ENCODE peak calls at places on chromosomes 3 and 15, in four cellular contexts. One of them, this sample, is unnamed.

GRCh38 chr3:122942937-122943827 is 84.4 kb downstream of the SEMA5B start:
- DNase-seq in A673: peak; percentile 66
- DNase-seq in esophagus muscularis mucosa: no peak
- DNase-seq in neural crest cell: peak; percentile 80
- DNase-seq in this sample: peak; percentile 95

GRCh38 chr3:183968846-183969245 is 48.8 kb downstream of the ABCC5 start:
- DNase-seq in A673: no peak
- DNase-seq in neural crest cell: no peak
- DNase-seq in esophagus muscularis mucosa: no peak
- DNase-seq in this sample: no peak

GRCh38 chr3:118817748-118818165 is 216.9 kb downstream of the IGSF11 start:
- DNase-seq in esophagus muscularis mucosa: peak; percentile 17
- DNase-seq in A673: peak; percentile 68
- DNase-seq in neural crest cell: peak; percentile 38
- DNase-seq in this sample: peak; percentile 47

GRCh38 chr3:12046406-12046805 is 42.2 kb downstream of the SYN2 start:
- DNase-seq in esophagus muscularis mucosa: no peak
- DNase-seq in neural crest cell: no peak
- DNase-seq in A673: peak; percentile 36
- DNase-seq in this sample: no peak

GRCh38 chr15:71792521-71792920 is 17.8 kb upstream of the NR2E3 start:
- DNase-seq in A673: peak; percentile 30
- DNase-seq in esophagus muscularis mucosa: no peak
- DNase-seq in neural crest cell: no peak
- DNase-seq in this sample: no peak

GRCh38 chr3:183532620-183533409 is 22.7 kb downstream of the KLHL6 start:
- DNase-seq in neural crest cell: no peak
- DNase-seq in esophagus muscularis mucosa: no peak
- DNase-seq in A673: no peak
- DNase-seq in this sample: no peak

GRCh38 chr3:194281306-194281705 is 69.8 kb downstream of the CPN2 start:
- DNase-seq in neural crest cell: no peak
- DNase-seq in esophagus muscularis mucosa: no peak
- DNase-seq in A673: no peak
- DNase-seq in this sample: no peak

GRCh38 chr15:98363955-98364354 is 284.4 kb upstream of the IGF1R start:
- DNase-seq in neural crest cell: no peak
- DNase-seq in A673: no peak
- DNase-seq in esophagus muscularis mucosa: peak; percentile 53
- DNase-seq in this sample: no peak

GRCh38 chr3:113055201-113055600 is 64.4 kb downstream of the GTPBP8 start:
- DNase-seq in A673: no peak
- DNase-seq in esophagus muscularis mucosa: no peak
- DNase-seq in neural crest cell: no peak
- DNase-seq in this sample: no peak

GRCh38 chr3:196941846-196942225 is 492 bp downstream of the NCBP2 start:
- DNase-seq in neural crest cell: peak; percentile 43
- DNase-seq in esophagus muscularis mucosa: no peak
- DNase-seq in A673: peak; percentile 64
- DNase-seq in this sample: peak; percentile 59

GRCh38 chr3:180018588-180018987 is 18.1 kb downstream of the PEX5L start:
- DNase-seq in esophagus muscularis mucosa: no peak
- DNase-seq in A673: no peak
- DNase-seq in neural crest cell: no peak
- DNase-seq in this sample: no peak
- TF ChIP-seq CTCF in esophagus muscularis mucosa: no peak
- TF ChIP-seq CTCF in A673: no peak
- TF ChIP-seq CTCF in neural crest cell: no peak
- TF ChIP-seq CTCF in this sample: no peak

GRCh38 chr15:89749951-89750559 is 994 bp downstream of the MESP1 start:
- DNase-seq in A673: peak; percentile 17
- DNase-seq in neural crest cell: no peak
- DNase-seq in esophagus muscularis mucosa: no peak
- DNase-seq in this sample: no peak

GRCh38 chr15:89747708-89748682 is 3.1 kb downstream of the MESP1 start:
- DNase-seq in neural crest cell: no peak
- DNase-seq in esophagus muscularis mucosa: no peak
- DNase-seq in A673: no peak
- DNase-seq in this sample: no peak

GRCh38 chr15:89750560-89751542 is at the start of gene MESP1:
- DNase-seq in esophagus muscularis mucosa: peak; percentile 95
- DNase-seq in neural crest cell: peak; percentile 89
- DNase-seq in A673: peak; percentile 93
- DNase-seq in this sample: peak; percentile 95

GRCh38 chr15:89749059-89749458 is 2.0 kb downstream of the MESP1 start:
- DNase-seq in A673: no peak
- DNase-seq in neural crest cell: no peak
- DNase-seq in esophagus muscularis mucosa: no peak
- DNase-seq in this sample: no peak

DNA sequence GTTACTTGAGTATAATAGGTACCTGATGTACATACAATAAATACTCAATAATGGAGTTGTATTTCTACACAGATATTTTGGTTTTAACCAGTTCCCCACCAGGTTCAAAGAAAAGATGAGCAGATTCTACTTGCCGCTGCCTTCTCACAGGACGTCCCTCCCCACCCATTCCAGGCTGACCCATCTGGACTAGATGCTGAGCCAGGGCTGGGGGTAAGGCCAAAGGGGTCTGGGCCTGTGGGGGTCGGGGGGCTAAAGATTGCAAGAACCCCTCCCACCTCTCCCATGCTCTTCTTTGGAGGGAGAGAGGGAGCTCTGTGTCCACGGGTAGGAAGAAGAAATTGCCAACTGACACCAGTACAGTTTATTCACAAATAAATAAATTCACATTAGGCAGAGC is 1.5 kb downstream of the MESP1 start:
- DNase-seq in A673: no peak
- DNase-seq in esophagus muscularis mucosa: no peak
- DNase-seq in neural crest cell: no peak
- DNase-seq in this sample: no peak
- TF ChIP-seq CTCF in A673: no peak
- TF ChIP-seq CTCF in esophagus muscularis mucosa: no peak
- TF ChIP-seq CTCF in neural crest cell: no peak
- TF ChIP-seq CTCF in this sample: no peak

GRCh38 chr15:73593278-73594074 is 39.7 kb downstream of the NPTN start:
- DNase-seq in neural crest cell: no peak
- DNase-seq in A673: peak; percentile 31
- DNase-seq in esophagus muscularis mucosa: no peak
- DNase-seq in this sample: no peak
- TF ChIP-seq CTCF in neural crest cell: no peak
- TF ChIP-seq CTCF in A673: no peak
- TF ChIP-seq CTCF in esophagus muscularis mucosa: no peak
- TF ChIP-seq CTCF in this sample: no peak

GRCh38 chr3:133870822-133871221 is 24.9 kb downstream of the RAB6B start:
- DNase-seq in A673: no peak
- DNase-seq in esophagus muscularis mucosa: no peak
- DNase-seq in neural crest cell: no peak
- DNase-seq in this sample: no peak

GRCh38 chr3:133871368-133872090 is 24.2 kb downstream of the RAB6B start:
- DNase-seq in A673: no peak
- DNase-seq in neural crest cell: no peak
- DNase-seq in esophagus muscularis mucosa: no peak
- DNase-seq in this sample: no peak

GRCh38 chr3:133869601-133870000 is 26.1 kb downstream of the RAB6B start:
- DNase-seq in esophagus muscularis mucosa: no peak
- DNase-seq in neural crest cell: no peak
- DNase-seq in A673: no peak
- DNase-seq in this sample: no peak

GRCh38 chr3:133868166-133868565 is 27.5 kb downstream of the RAB6B start:
- DNase-seq in neural crest cell: no peak
- DNase-seq in esophagus muscularis mucosa: no peak
- DNase-seq in A673: no peak
- DNase-seq in this sample: no peak

GRCh38 chr3:133868758-133869429 is 26.8 kb downstream of the RAB6B start:
- DNase-seq in A673: no peak
- DNase-seq in esophagus muscularis mucosa: no peak
- DNase-seq in neural crest cell: no peak
- DNase-seq in this sample: no peak
- TF ChIP-seq CTCF in A673: no peak
- TF ChIP-seq CTCF in esophagus muscularis mucosa: no peak
- TF ChIP-seq CTCF in neural crest cell: no peak
- TF ChIP-seq CTCF in this sample: no peak

DNA sequence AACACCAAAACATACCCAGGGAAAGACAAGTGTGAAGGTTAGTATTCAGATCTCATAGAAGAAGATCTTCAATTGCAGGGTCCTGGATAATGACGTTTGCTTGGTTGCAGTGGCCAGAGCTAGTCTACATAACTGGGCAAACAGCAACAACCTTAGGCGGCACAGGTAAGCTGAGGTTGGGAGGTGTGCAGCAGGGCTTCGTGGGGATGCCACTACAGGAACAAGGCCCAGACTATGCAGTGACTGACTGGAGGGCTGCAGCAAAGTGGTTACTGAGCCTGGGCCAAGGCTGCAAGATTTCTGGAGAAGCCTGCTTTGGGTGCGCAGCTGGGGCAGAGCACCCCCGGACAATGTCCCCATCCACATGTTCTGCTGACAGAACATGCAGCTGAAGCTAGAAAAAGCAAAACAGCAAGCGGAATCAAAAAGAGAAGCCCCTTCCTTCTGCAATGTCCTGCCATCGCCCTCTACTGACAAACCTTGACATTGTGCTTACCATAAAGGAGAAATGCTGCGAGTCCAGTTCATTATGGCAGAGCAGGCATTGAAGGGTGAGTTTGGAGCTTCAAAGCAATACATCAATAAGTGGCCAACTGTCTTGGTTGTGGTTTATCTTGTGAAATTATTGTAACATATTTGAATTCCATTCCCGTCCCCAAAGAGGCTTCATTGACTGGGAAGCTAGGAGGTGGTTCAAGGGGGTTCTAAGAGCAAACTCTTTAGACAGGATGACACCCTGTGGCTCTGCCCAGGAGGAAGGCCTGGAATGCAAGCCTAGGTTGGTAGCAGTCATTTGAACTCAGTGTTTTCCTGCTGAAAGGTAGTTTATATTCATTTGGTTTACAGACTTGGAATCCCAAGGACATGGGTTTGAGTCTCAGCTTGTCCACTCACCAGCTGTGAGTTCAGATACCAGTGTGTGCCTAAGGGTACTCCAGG is 217.0 kb downstream of the PDCD6IP start:
- DNase-seq in neural crest cell: peak; percentile 8
- DNase-seq in esophagus muscularis mucosa: no peak
- DNase-seq in A673: peak; percentile 85
- DNase-seq in this sample: peak; percentile 15
- TF ChIP-seq CTCF in neural crest cell: peak; percentile 42
- TF ChIP-seq CTCF in esophagus muscularis mucosa: no peak
- TF ChIP-seq CTCF in A673: peak; percentile 67
- TF ChIP-seq CTCF in this sample: no peak

GRCh38 chr15:78540135-78540954 is at the start of gene PSMA4:
- DNase-seq in A673: peak; percentile 94
- DNase-seq in neural crest cell: peak; percentile 91
- DNase-seq in esophagus muscularis mucosa: peak; percentile 98
- DNase-seq in this sample: peak; percentile 93
- TF ChIP-seq CTCF in A673: no peak
- TF ChIP-seq CTCF in neural crest cell: peak; percentile 30
- TF ChIP-seq CTCF in esophagus muscularis mucosa: peak; percentile 37
- TF ChIP-seq CTCF in this sample: no peak

GRCh38 chr3:155934215-155934614 is 63.8 kb downstream of the GMPS start:
- DNase-seq in esophagus muscularis mucosa: no peak
- DNase-seq in A673: no peak
- DNase-seq in neural crest cell: no peak
- DNase-seq in this sample: no peak
- TF ChIP-seq CTCF in esophagus muscularis mucosa: no peak
- TF ChIP-seq CTCF in A673: no peak
- TF ChIP-seq CTCF in neural crest cell: no peak
- TF ChIP-seq CTCF in this sample: no peak

DNA sequence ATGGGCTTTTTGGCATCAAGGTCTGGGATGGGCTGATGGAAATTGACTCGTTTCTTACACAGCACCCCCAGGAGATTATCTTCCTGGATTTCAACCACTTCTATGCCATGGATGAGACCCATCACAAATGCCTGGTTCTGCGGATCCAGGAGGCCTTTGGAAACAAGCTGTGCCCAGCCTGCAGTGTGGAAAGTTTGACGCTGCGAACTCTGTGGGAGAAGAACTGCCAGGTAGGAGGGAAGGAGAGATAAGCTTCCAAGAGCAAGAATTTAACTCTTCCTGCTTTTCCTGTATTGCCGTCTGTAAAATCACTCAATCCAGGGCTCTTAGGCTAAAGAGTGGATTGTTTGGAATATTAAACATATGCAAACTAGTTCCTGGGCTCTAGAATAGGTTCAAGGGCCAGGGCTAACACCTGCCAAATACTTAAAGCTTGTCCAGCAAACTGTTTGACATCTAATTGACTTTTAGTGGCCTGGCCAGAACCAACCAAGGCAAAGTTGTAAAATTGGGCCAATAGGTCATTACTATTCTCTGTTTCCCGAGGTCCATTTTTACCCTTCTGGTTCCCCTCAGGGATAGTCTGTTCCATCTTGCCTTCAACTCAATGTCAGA is 113.1 kb upstream of the ZBED2 start:
- DNase-seq in neural crest cell: no peak
- DNase-seq in A673: no peak
- DNase-seq in esophagus muscularis mucosa: no peak
- DNase-seq in this sample: no peak
- TF ChIP-seq CTCF in neural crest cell: no peak
- TF ChIP-seq CTCF in A673: no peak
- TF ChIP-seq CTCF in esophagus muscularis mucosa: no peak
- TF ChIP-seq CTCF in this sample: no peak

GRCh38 chr3:51434746-51435323 is 43.8 kb downstream of the RBM15B start:
- DNase-seq in esophagus muscularis mucosa: no peak
- DNase-seq in A673: peak; percentile 43
- DNase-seq in neural crest cell: peak; percentile 10
- DNase-seq in this sample: peak; percentile 50
- TF ChIP-seq CTCF in esophagus muscularis mucosa: peak; percentile 60
- TF ChIP-seq CTCF in A673: peak; percentile 65
- TF ChIP-seq CTCF in neural crest cell: peak; percentile 69
- TF ChIP-seq CTCF in this sample: peak; percentile 57

GRCh38 chr3:148883163-148883562 is 18.1 kb downstream of the CPA3 start:
- DNase-seq in A673: no peak
- DNase-seq in neural crest cell: no peak
- DNase-seq in esophagus muscularis mucosa: no peak
- DNase-seq in this sample: no peak

GRCh38 chr3:148879256-148879655 is 14.2 kb downstream of the CPA3 start:
- DNase-seq in esophagus muscularis mucosa: no peak
- DNase-seq in neural crest cell: no peak
- DNase-seq in A673: no peak
- DNase-seq in this sample: no peak

GRCh38 chr3:148881286-148881685 is 16.2 kb downstream of the CPA3 start:
- DNase-seq in A673: no peak
- DNase-seq in neural crest cell: no peak
- DNase-seq in esophagus muscularis mucosa: no peak
- DNase-seq in this sample: no peak

GRCh38 chr3:148882288-148882687 is 17.2 kb downstream of the CPA3 start:
- DNase-seq in A673: no peak
- DNase-seq in neural crest cell: no peak
- DNase-seq in esophagus muscularis mucosa: no peak
- DNase-seq in this sample: no peak

DNA sequence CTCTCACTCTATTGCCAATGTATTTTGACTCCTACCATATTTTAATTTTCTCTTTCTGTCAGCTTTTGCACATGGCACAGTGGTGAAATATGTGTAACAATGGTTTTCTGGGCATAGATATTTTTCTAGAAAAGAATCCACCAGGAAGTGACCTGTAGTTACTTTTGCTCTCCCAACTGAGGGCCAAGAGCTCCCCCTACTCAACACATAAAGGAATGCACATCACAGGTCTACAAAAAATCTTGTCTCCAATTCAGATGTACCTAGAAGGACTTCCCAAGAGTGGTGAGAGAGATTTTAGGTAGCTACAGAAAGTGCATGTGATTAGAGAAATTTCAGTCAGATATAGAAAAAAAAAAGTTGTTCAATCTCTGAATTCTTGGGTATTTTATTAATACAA is 15.6 kb downstream of the CPA3 start:
- DNase-seq in A673: peak; percentile 14
- DNase-seq in neural crest cell: no peak
- DNase-seq in esophagus muscularis mucosa: no peak
- DNase-seq in this sample: peak; percentile 6
- TF ChIP-seq CTCF in A673: peak; percentile 34
- TF ChIP-seq CTCF in neural crest cell: peak; percentile 51
- TF ChIP-seq CTCF in esophagus muscularis mucosa: no peak
- TF ChIP-seq CTCF in this sample: no peak

This sample was measured in endothelial cell.